ENCODE peak calls at places on chromosome 1, in ten cellular contexts. One of them, this sample, is unnamed.

GRCh38 chr1:239387304-239388231 is 1.2 kb downstream of the CHRM3 start:
- DNase-seq in hepatic stellate cell: no peak
- DNase-seq in RWPE2: no peak
- DNase-seq in amygdala: no peak
- DNase-seq in hippocampal formation: no peak
- DNase-seq in T-helper 2 cell: no peak
- DNase-seq in left ventricle myocardium inferior: no peak
- DNase-seq in osteocyte: no peak
- DNase-seq in ELR: peak; percentile 47
- DNase-seq in activated effector memory CD4-positive, alpha-beta T cell treated with anti-CD3 and anti-CD28 coated beads, Interleukin-2, amount 50 U/mL, for 16 hours: no peak
- DNase-seq in this sample: no peak

GRCh38 chr1:21534674-21535378 is 25.6 kb downstream of the ALPL start:
- DNase-seq in hepatic stellate cell: peak; percentile 50
- DNase-seq in RWPE2: no peak
- DNase-seq in amygdala: no peak
- DNase-seq in hippocampal formation: no peak
- DNase-seq in T-helper 2 cell: no peak
- DNase-seq in left ventricle myocardium inferior: no peak
- DNase-seq in osteocyte: no peak
- DNase-seq in ELR: peak; percentile 47
- DNase-seq in activated effector memory CD4-positive, alpha-beta T cell treated with anti-CD3 and anti-CD28 coated beads, Interleukin-2, amount 50 U/mL, for 16 hours: no peak
- DNase-seq in this sample: no peak

GRCh38 chr1:55448261-55448660 is 233.1 kb upstream of the USP24 start:
- DNase-seq in hepatic stellate cell: no peak
- DNase-seq in RWPE2: no peak
- DNase-seq in amygdala: no peak
- DNase-seq in hippocampal formation: no peak
- DNase-seq in T-helper 2 cell: no peak
- DNase-seq in left ventricle myocardium inferior: no peak
- DNase-seq in osteocyte: no peak
- DNase-seq in ELR: peak; percentile 45
- DNase-seq in activated effector memory CD4-positive, alpha-beta T cell treated with anti-CD3 and anti-CD28 coated beads, Interleukin-2, amount 50 U/mL, for 16 hours: no peak
- DNase-seq in this sample: no peak

GRCh38 chr1:112881742-112882127 is 74.3 kb downstream of the SLC16A1 start:
- DNase-seq in hepatic stellate cell: no peak
- DNase-seq in RWPE2: no peak
- DNase-seq in amygdala: no peak
- DNase-seq in hippocampal formation: no peak
- DNase-seq in T-helper 2 cell: no peak
- DNase-seq in left ventricle myocardium inferior: no peak
- DNase-seq in osteocyte: no peak
- DNase-seq in ELR: no peak
- DNase-seq in activated effector memory CD4-positive, alpha-beta T cell treated with anti-CD3 and anti-CD28 coated beads, Interleukin-2, amount 50 U/mL, for 16 hours: no peak
- DNase-seq in this sample: no peak

GRCh38 chr1:18010945-18011344 is 96.7 kb upstream of the IGSF21 start:
- DNase-seq in hepatic stellate cell: no peak
- DNase-seq in RWPE2: no peak
- DNase-seq in amygdala: no peak
- DNase-seq in hippocampal formation: no peak
- DNase-seq in T-helper 2 cell: no peak
- DNase-seq in left ventricle myocardium inferior: no peak
- DNase-seq in osteocyte: no peak
- DNase-seq in ELR: no peak
- DNase-seq in activated effector memory CD4-positive, alpha-beta T cell treated with anti-CD3 and anti-CD28 coated beads, Interleukin-2, amount 50 U/mL, for 16 hours: no peak
- DNase-seq in this sample: no peak

GRCh38 chr1:93905734-93906133 is 3.5 kb downstream of the GCLM start:
- DNase-seq in hepatic stellate cell: no peak
- DNase-seq in RWPE2: no peak
- DNase-seq in amygdala: no peak
- DNase-seq in hippocampal formation: no peak
- DNase-seq in T-helper 2 cell: no peak
- DNase-seq in left ventricle myocardium inferior: no peak
- DNase-seq in osteocyte: no peak
- DNase-seq in ELR: peak; percentile 54
- DNase-seq in activated effector memory CD4-positive, alpha-beta T cell treated with anti-CD3 and anti-CD28 coated beads, Interleukin-2, amount 50 U/mL, for 16 hours: no peak
- DNase-seq in this sample: no peak

GRCh38 chr1:66330711-66331110 is 203.2 kb upstream of the SGIP1 start:
- DNase-seq in hepatic stellate cell: no peak
- DNase-seq in RWPE2: no peak
- DNase-seq in amygdala: no peak
- DNase-seq in hippocampal formation: no peak
- DNase-seq in T-helper 2 cell: peak; percentile 84
- DNase-seq in left ventricle myocardium inferior: no peak
- DNase-seq in osteocyte: no peak
- DNase-seq in ELR: peak; percentile 74
- DNase-seq in activated effector memory CD4-positive, alpha-beta T cell treated with anti-CD3 and anti-CD28 coated beads, Interleukin-2, amount 50 U/mL, for 16 hours: no peak
- DNase-seq in this sample: no peak

GRCh38 chr1:169809370-169810095 is 14.8 kb upstream of the METTL18 start:
- DNase-seq in hepatic stellate cell: peak; percentile 18
- DNase-seq in RWPE2: no peak
- DNase-seq in amygdala: no peak
- DNase-seq in hippocampal formation: peak; percentile 53
- DNase-seq in T-helper 2 cell: no peak
- DNase-seq in left ventricle myocardium inferior: no peak
- DNase-seq in osteocyte: no peak
- DNase-seq in ELR: peak; percentile 60
- DNase-seq in activated effector memory CD4-positive, alpha-beta T cell treated with anti-CD3 and anti-CD28 coated beads, Interleukin-2, amount 50 U/mL, for 16 hours: no peak
- DNase-seq in this sample: peak; percentile 4

GRCh38 chr1:16248603-16249534 is 11.9 kb upstream of the CPLANE2 start:
- DNase-seq in hepatic stellate cell: peak; percentile 36
- DNase-seq in RWPE2: no peak
- DNase-seq in amygdala: peak; percentile 87
- DNase-seq in hippocampal formation: peak; percentile 80
- DNase-seq in T-helper 2 cell: no peak
- DNase-seq in left ventricle myocardium inferior: peak; percentile 86
- DNase-seq in osteocyte: no peak
- DNase-seq in ELR: peak; percentile 37
- DNase-seq in activated effector memory CD4-positive, alpha-beta T cell treated with anti-CD3 and anti-CD28 coated beads, Interleukin-2, amount 50 U/mL, for 16 hours: peak; percentile 45
- DNase-seq in this sample: no peak

This sample was measured in H54.